ENCODE peak calls at places on chromosomes 5 and 9, in nine cellular contexts. R is mesenchymal stem cell; C is head of caudate nucleus; T is GM23248; N is CD8-positive, alpha-beta T cell; J is NCI-H524; B is cardiac muscle cell; M is AG04449; D is A549. L is an unnamed sample.

GRCh38 chr9:106769331-106769730 is 93.6 kb upstream of the ZNF462 start:
- DNase-seq in R (no peak), J (peak), M (no peak), N (no peak), C (no peak), D (no peak), T (no peak), B (no peak), L (no peak)

GRCh38 chr5:33794550-33795300 is 97.1 kb downstream of the ADAMTS12 start:
- DNase-seq in R (peak), M (no peak), T (peak), D (no peak), J (no peak), C (no peak), B (peak), N (no peak), L (peak)

GRCh38 chr9:13718086-13718485 is 438.6 kb upstream of the MPDZ start:
- DNase-seq in R (no peak), N (no peak), B (no peak), C (no peak), D (no peak), J (no peak), T (peak), M (no peak), L (no peak)

GRCh38 chr5:149605998-149606721 is 24.9 kb downstream of the ARHGEF37 start:
- DNase-seq in N (no peak), D (peak), C (no peak), M (no peak), R (peak), B (peak), T (peak), J (no peak), L (no peak)

GRCh38 chr9:38393128-38393809 is 767 bp downstream of the ALDH1B1 start:
- DNase-seq in C (no peak), T (peak), J (peak), B (peak), M (no peak), D (peak), R (peak), N (no peak), L (no peak)

GRCh38 chr9:101478444-101478843 is 42.9 kb upstream of the ALDOB start:
- DNase-seq in N (no peak), B (no peak), T (no peak), D (no peak), J (peak), R (no peak), C (no peak), M (no peak), L (no peak)

GRCh38 chr5:141476132-141476909 is 555 bp downstream of the PCDHGC3 start:
- DNase-seq in J (peak), D (peak), N (no peak), M (peak), R (peak), B (peak), T (peak), C (peak), L (peak)

GRCh38 chr5:76521240-76521758 is 101.9 kb downstream of the F2RL2 start:
- DNase-seq in T (peak), D (no peak), C (no peak), J (no peak), N (no peak), M (no peak), R (no peak), B (peak), L (peak)

GRCh38 chr5:103360475-103360874 is 101.9 kb downstream of the MACIR start:
- DNase-seq in B (no peak), M (no peak), T (no peak), J (no peak), C (no peak), R (no peak), D (no peak), N (no peak), L (no peak)

GRCh38 chr5:65190328-65191053 is 291.2 kb downstream of the ADAMTS6 start:
- DNase-seq in C (no peak), J (no peak), B (peak), R (peak), T (peak), M (peak), N (no peak), D (no peak), L (no peak)

GRCh38 chr9:132078369-132079356 is 1.0 kb downstream of the MED27 start:
- DNase-seq in N (peak), T (peak), C (peak), B (peak), R (peak), D (peak), J (peak), M (no peak), L (peak)

GRCh38 chr9:77166193-77166592 is 11.1 kb upstream of the VPS13A start:
- DNase-seq in M (no peak), T (no peak), D (no peak), R (no peak), N (no peak), B (no peak), C (no peak), J (no peak), L (no peak)

GRCh38 chr5:88842784-88843183 is 40.2 kb downstream of the MEF2C start:
- DNase-seq in M (no peak), D (no peak), C (no peak), N (no peak), B (no peak), J (no peak), T (no peak), R (no peak), L (no peak)

GRCh38 chr9:134800791-134801339 is 79.7 kb upstream of the FCN2 start:
- DNase-seq in M (no peak), R (no peak), N (no peak), J (peak), C (no peak), T (no peak), D (no peak), B (no peak), L (no peak)

GRCh38 chr9:35341585-35341984 is 148.3 kb upstream of the RUSC2 start:
- DNase-seq in B (peak), J (no peak), D (no peak), M (peak), T (peak), C (peak), R (peak), N (no peak), L (peak)

GRCh38 chr9:21873540-21874221 is 71.2 kb downstream of the MTAP start:
- DNase-seq in C (no peak), T (peak), D (no peak), M (no peak), R (peak), J (no peak), B (peak), N (no peak), L (peak)

GRCh38 chr9:131651599-131651998 is 88.3 kb downstream of the RAPGEF1 start:
- DNase-seq in C (no peak), N (no peak), D (no peak), J (no peak), T (peak), M (no peak), B (peak), R (peak), L (no peak)

GRCh38 chr5:1720396-1721110 is 79.1 kb downstream of the MRPL36 start:
- DNase-seq in B (no peak), M (no peak), R (no peak), N (peak), J (no peak), T (no peak), C (no peak), D (no peak), L (no peak)

GRCh38 chr9:125338929-125339328 is 77.3 kb downstream of the GAPVD1 start:
- DNase-seq in M (no peak), D (no peak), R (no peak), N (no peak), J (no peak), C (no peak), B (peak), T (no peak), L (no peak)

GRCh38 chr5:45385321-45386058 is 310.7 kb downstream of the HCN1 start:
- DNase-seq in J (no peak), D (no peak), T (no peak), C (no peak), B (peak), M (no peak), R (peak), N (no peak), L (peak)

GRCh38 chr5:134267366-134268018 is 41.6 kb upstream of the PPP2CA start:
- DNase-seq in T (peak), J (no peak), M (no peak), C (no peak), D (no peak), N (no peak), R (peak), B (peak), L (no peak)

GRCh38 chr5:1000329-1000728 is 8.3 kb upstream of the NKD2 start:
- DNase-seq in R (no peak), B (no peak), D (no peak), T (no peak), C (peak), N (no peak), J (no peak), M (no peak), L (no peak)

GRCh38 chr9:78694950-78695349 is 398.0 kb downstream of the PSAT1 start:
- DNase-seq in C (peak), T (no peak), B (no peak), J (no peak), N (no peak), R (no peak), M (no peak), D (no peak), L (no peak)

GRCh38 chr5:912356-913091 is 19.8 kb downstream of the TRIP13 start:
- DNase-seq in R (peak), T (peak), C (no peak), M (peak), D (peak), B (peak), J (peak), N (peak), L (peak)

GRCh38 chr5:10452768-10453331 is 11.2 kb downstream of the ROPN1L start:
- DNase-seq in R (peak), N (no peak), C (no peak), D (peak), J (peak), M (peak), T (peak), B (peak), L (peak)

GRCh38 chr5:123809594-123810172 is 297.7 kb downstream of the CSNK1G3 start:
- DNase-seq in J (peak), M (no peak), D (no peak), R (no peak), N (no peak), B (no peak), T (no peak), C (no peak), L (no peak)

GRCh38 chr5:158569534-158569933 is 530.2 kb downstream of the EBF1 start:
- DNase-seq in D (no peak), J (no peak), C (no peak), N (no peak), M (no peak), T (no peak), R (no peak), B (no peak), L (no peak)

GRCh38 chr9:18857769-18858168 is 175.2 kb downstream of the SAXO1 start:
- DNase-seq in C (no peak), T (peak), M (peak), B (peak), D (no peak), R (no peak), J (no peak), N (no peak), L (no peak)

GRCh38 chr9:131666779-131667178 is 73.1 kb downstream of the RAPGEF1 start:
- DNase-seq in D (no peak), R (no peak), J (no peak), N (peak), B (no peak), C (no peak), T (no peak), M (no peak), L (no peak)

GRCh38 chr5:25414746-25415145 is 770.0 kb upstream of the CDH10 start:
- DNase-seq in M (no peak), T (no peak), B (no peak), N (no peak), R (peak), J (no peak), D (no peak), C (no peak), L (no peak)

GRCh38 chr5:150270546-150271295 is 18.9 kb downstream of the CAMK2A start:
- DNase-seq in C (peak), T (no peak), D (no peak), B (no peak), N (no peak), M (no peak), J (no peak), R (no peak), L (no peak)

GRCh38 chr9:13139641-13140171 is 139.8 kb downstream of the MPDZ start:
- DNase-seq in C (peak), D (no peak), N (no peak), J (no peak), B (peak), R (peak), T (peak), M (peak), L (peak)

GRCh38 chr9:16272766-16273165 is 597.7 kb downstream of the BNC2 start:
- DNase-seq in B (peak), T (no peak), N (no peak), M (no peak), J (no peak), C (no peak), D (no peak), R (no peak), L (no peak)

GRCh38 chr5:151153766-151154272 is 3.8 kb downstream of the ANXA6 start:
- DNase-seq in D (no peak), N (no peak), B (no peak), C (no peak), T (peak), M (no peak), J (no peak), R (peak), L (no peak)

GRCh38 chr5:83528439-83528769 is 56.9 kb downstream of the VCAN start:
- DNase-seq in C (no peak), N (no peak), J (no peak), M (no peak), D (no peak), T (no peak), R (no peak), B (peak), L (no peak)

GRCh38 chr9:93028448-93029006 is 30.0 kb upstream of the SUSD3 start:
- DNase-seq in M (no peak), T (no peak), C (no peak), D (no peak), R (no peak), N (peak), B (peak), J (no peak), L (no peak)

GRCh38 chr9:33211695-33212393 is 28.1 kb upstream of the SPINK4 start:
- DNase-seq in B (peak), T (no peak), R (no peak), D (peak), M (no peak), C (no peak), N (no peak), J (no peak), L (no peak)

GRCh38 chr9:98983295-98984268 is 39.9 kb downstream of the COL15A1 start:
- DNase-seq in B (peak), D (no peak), C (no peak), M (peak), J (no peak), R (peak), N (no peak), T (peak), L (no peak)